ENCODE peak calls at places on chromosomes 5 and 9, in eight cellular contexts. F is tibial artery; N is stimulated activated CD8-positive, alpha-beta memory T cell treated with anti-CD3 and anti-CD28 coated beads, Interleukin-4, amount 100 ng/mL, for 48 hours; E is germinal center; I is Right ventricle myocardium superior; T is PC-3; B is H7; R is OCI-LY7. J is an unnamed sample.
A peak's percentile ranks its signal among the peaks of the same experiment; 100 is the strongest.

GRCh38 chr5:52895070-52895469 is 94.1 kb upstream of the ITGA2 start:
- DNase-seq in N (no peak), T (no peak), R (no peak), B (no peak), F (no peak), I (no peak), E (no peak), J (no peak)

GRCh38 chr5:98771389-98772109 is 1.9 kb upstream of the RGMB start:
- DNase-seq in F (peak; percentile 66), N (peak; percentile 62), E (peak; percentile 74), B (peak; percentile 70), T (peak; percentile 97), I (no peak), R (peak; percentile 83), J (peak; percentile 90)

GRCh38 chr5:14168139-14168792 is 25.1 kb downstream of the TRIO start:
- DNase-seq in F (no peak), I (no peak), T (peak; percentile 57), E (no peak), B (no peak), N (no peak), R (peak; percentile 42), J (no peak)

GRCh38 chr9:99162759-99163364 is 57.9 kb downstream of the TGFBR1 start:
- DNase-seq in E (no peak), F (no peak), R (peak; percentile 56), N (no peak), B (no peak), T (peak; percentile 51), I (no peak), J (peak; percentile 71)

GRCh38 chr9:13939129-13939528 is 374.8 kb downstream of the NFIB start:
- DNase-seq in T (peak; percentile 73), F (no peak), I (no peak), E (no peak), N (no peak), R (no peak), B (no peak), J (no peak)

GRCh38 chr5:79236364-79236969 is 536 bp downstream of the JMY start:
- DNase-seq in F (no peak), T (peak; percentile 20), N (peak; percentile 55), E (peak; percentile 44), B (peak; percentile 85), R (peak; percentile 51), I (no peak), J (no peak)

GRCh38 chr9:106915851-106916250 is 52.9 kb downstream of the ZNF462 start:
- DNase-seq in R (no peak), E (no peak), N (no peak), T (no peak), F (no peak), B (no peak), I (no peak), J (no peak)

GRCh38 chr5:1314564-1314982 is 19.7 kb upstream of the TERT start:
- DNase-seq in I (no peak), R (no peak), F (no peak), N (no peak), T (no peak), B (no peak), E (no peak), J (no peak)

GRCh38 chr9:95552814-95553546 is 36.2 kb upstream of the PTCH1 start:
- DNase-seq in I (peak; percentile 71), B (peak; percentile 87), R (no peak), E (no peak), N (peak; percentile 31), T (no peak), F (no peak), J (no peak)

GRCh38 chr5:142475102-142475501 is 150.3 kb upstream of the SPRY4 start:
- DNase-seq in F (no peak), B (peak; percentile 51), R (no peak), T (peak; percentile 1), E (no peak), I (no peak), N (no peak), J (no peak)

GRCh38 chr9:2816476-2817141 is 27.3 kb downstream of the PUM3 start:
- DNase-seq in T (no peak), I (no peak), R (no peak), N (no peak), F (peak; percentile 70), B (no peak), E (no peak), J (no peak)

GRCh38 chr5:18792145-18792544 is 1157.9 kb downstream of the TAF11L14 start:
- DNase-seq in T (peak; percentile 99), N (no peak), E (no peak), R (no peak), F (no peak), I (no peak), B (no peak), J (no peak)

GRCh38 chr5:77174526-77174925 is 36.0 kb upstream of the PDE8B start:
- DNase-seq in F (no peak), B (no peak), E (no peak), N (no peak), R (no peak), I (no peak), T (no peak), J (no peak)

GRCh38 chr5:132364319-132364718 is 5.2 kb upstream of the SLC22A5 start:
- DNase-seq in B (no peak), F (peak; percentile 62), N (no peak), I (no peak), E (no peak), R (no peak), T (peak; percentile 80), J (no peak)

GRCh38 chr9:14221558-14221957 is 92.4 kb downstream of the NFIB start:
- DNase-seq in I (no peak), T (peak; percentile 91), F (no peak), N (no peak), B (no peak), R (no peak), E (no peak), J (no peak)

GRCh38 chr5:78367318-78367991 is 7.0 kb downstream of the SCAMP1 start:
- DNase-seq in N (no peak), T (no peak), E (no peak), I (no peak), F (no peak), B (peak; percentile 14), R (peak; percentile 43), J (peak; percentile 63)

GRCh38 chr5:35185518-35185917 is 44.8 kb downstream of the PRLR start:
- DNase-seq in T (no peak), E (no peak), F (no peak), I (no peak), N (no peak), R (no peak), B (no peak), J (no peak)

GRCh38 chr9:121674952-121675351 is 23.5 kb downstream of the DAB2IP start:
- DNase-seq in R (no peak), F (no peak), I (no peak), B (peak; percentile 70), E (no peak), T (peak; percentile 45), N (no peak), J (no peak)

GRCh38 chr5:40687316-40687715 is 7.6 kb downstream of the PTGER4 start:
- DNase-seq in R (no peak), E (no peak), T (no peak), I (no peak), N (no peak), B (no peak), F (no peak), J (no peak)

GRCh38 chr9:112042244-112042638 is 132.9 kb downstream of the SUSD1 start:
- DNase-seq in E (no peak), F (no peak), T (no peak), B (no peak), I (no peak), R (no peak), N (no peak), J (no peak)

GRCh38 chr5:61414806-61415205 is 82.7 kb downstream of the ZSWIM6 start:
- DNase-seq in E (no peak), F (no peak), B (no peak), T (no peak), R (no peak), N (no peak), I (no peak), J (no peak)

GRCh38 chr9:136792321-136793062 is 1.3 kb downstream of the TMEM141 start:
- DNase-seq in E (no peak), T (no peak), F (no peak), B (no peak), N (no peak), R (no peak), I (no peak), J (peak; percentile 41)

GRCh38 chr9:116209406-116210116 is 56.0 kb downstream of the PAPPA start:
- DNase-seq in I (no peak), E (no peak), T (peak; percentile 48), B (no peak), F (no peak), N (no peak), R (no peak), J (no peak)

GRCh38 chr9:133956520-133957076 is 35.5 kb downstream of the VAV2 start:
- DNase-seq in B (peak; percentile 91), E (no peak), T (no peak), N (no peak), R (peak; percentile 58), F (no peak), I (peak; percentile 49), J (peak; percentile 67)

GRCh38 chr5:115577329-115577728 is 24.9 kb downstream of the TICAM2 start:
- DNase-seq in B (no peak), T (no peak), N (no peak), F (no peak), I (no peak), E (no peak), R (no peak), J (no peak)

GRCh38 chr9:114151426-114151956 is 3.8 kb upstream of the COL27A1 start:
- DNase-seq in F (no peak), B (no peak), I (no peak), T (no peak), E (no peak), R (no peak), N (no peak), J (no peak)

GRCh38 chr5:9820696-9821449 is 190.7 kb upstream of the TAS2R1 start:
- DNase-seq in B (no peak), I (no peak), E (no peak), R (no peak), F (no peak), T (peak; percentile 14), N (no peak), J (no peak)

GRCh38 chr9:7760014-7760415 is 39.6 kb downstream of the DMAC1 start:
- DNase-seq in E (no peak), I (peak; percentile 45), T (no peak), R (no peak), N (no peak), B (no peak), F (peak; percentile 35), J (no peak)